ENCODE peak calls at places on chromosomes 6 and 20, in seven cellular contexts. One of them, this sample, is unnamed.

GRCh38 chr6:37713529-37714119 is 15.9 kb upstream of the MDGA1 start:
- DNase-seq in H1: no peak
- DNase-seq in SK-N-SH: peak
- DNase-seq in WTC11: no peak
- DNase-seq in A549: no peak
- DNase-seq in K562: peak
- DNase-seq in HepG2: no peak
- DNase-seq in this sample: peak

GRCh38 chr20:48716086-48716485 is 111.7 kb downstream of the PREX1 start:
- DNase-seq in K562: no peak
- DNase-seq in H1: no peak
- DNase-seq in A549: no peak
- DNase-seq in HepG2: no peak
- DNase-seq in WTC11: no peak
- DNase-seq in SK-N-SH: no peak
- DNase-seq in this sample: no peak

GRCh38 chr6:44731485-44732095 is 344.1 kb downstream of the CDC5L start:
- DNase-seq in K562: no peak
- DNase-seq in WTC11: no peak
- DNase-seq in HepG2: no peak
- DNase-seq in SK-N-SH: no peak
- DNase-seq in A549: no peak
- DNase-seq in H1: no peak
- DNase-seq in this sample: no peak

GRCh38 chr6:29531668-29532067 is 27.9 kb downstream of the UBD start:
- DNase-seq in HepG2: no peak
- DNase-seq in SK-N-SH: no peak
- DNase-seq in A549: no peak
- DNase-seq in H1: peak
- DNase-seq in WTC11: no peak
- DNase-seq in K562: no peak
- DNase-seq in this sample: no peak

GRCh38 chr6:132995432-132995831 is 181.1 kb downstream of the RPS12 start:
- DNase-seq in K562: no peak
- DNase-seq in SK-N-SH: no peak
- DNase-seq in HepG2: no peak
- DNase-seq in A549: no peak
- DNase-seq in H1: no peak
- DNase-seq in WTC11: no peak
- DNase-seq in this sample: peak

GRCh38 chr6:89966913-89967312 is 72.6 kb downstream of the GJA10 start:
- DNase-seq in SK-N-SH: no peak
- DNase-seq in K562: no peak
- DNase-seq in A549: no peak
- DNase-seq in H1: no peak
- DNase-seq in WTC11: no peak
- DNase-seq in HepG2: no peak
- DNase-seq in this sample: no peak

GRCh38 chr6:54515013-54515412 is 206.8 kb downstream of the TINAG start:
- DNase-seq in HepG2: no peak
- DNase-seq in A549: no peak
- DNase-seq in H1: no peak
- DNase-seq in K562: no peak
- DNase-seq in WTC11: no peak
- DNase-seq in SK-N-SH: no peak
- DNase-seq in this sample: peak

GRCh38 chr20:38414769-38415450 is 20.2 kb downstream of the SNHG17 start:
- DNase-seq in SK-N-SH: no peak
- DNase-seq in K562: no peak
- DNase-seq in A549: no peak
- DNase-seq in WTC11: peak
- DNase-seq in H1: no peak
- DNase-seq in HepG2: no peak
- DNase-seq in this sample: no peak

GRCh38 chr6:126773122-126773805 is 345.2 kb upstream of the RSPO3 start:
- DNase-seq in H1: no peak
- DNase-seq in K562: no peak
- DNase-seq in SK-N-SH: no peak
- DNase-seq in HepG2: no peak
- DNase-seq in A549: no peak
- DNase-seq in WTC11: no peak
- DNase-seq in this sample: no peak

GRCh38 chr6:18997375-18997826 is 610.3 kb downstream of the RNF144B start:
- DNase-seq in K562: peak
- DNase-seq in HepG2: peak
- DNase-seq in H1: peak
- DNase-seq in A549: peak
- DNase-seq in WTC11: peak
- DNase-seq in SK-N-SH: peak
- DNase-seq in this sample: peak

DNA sequence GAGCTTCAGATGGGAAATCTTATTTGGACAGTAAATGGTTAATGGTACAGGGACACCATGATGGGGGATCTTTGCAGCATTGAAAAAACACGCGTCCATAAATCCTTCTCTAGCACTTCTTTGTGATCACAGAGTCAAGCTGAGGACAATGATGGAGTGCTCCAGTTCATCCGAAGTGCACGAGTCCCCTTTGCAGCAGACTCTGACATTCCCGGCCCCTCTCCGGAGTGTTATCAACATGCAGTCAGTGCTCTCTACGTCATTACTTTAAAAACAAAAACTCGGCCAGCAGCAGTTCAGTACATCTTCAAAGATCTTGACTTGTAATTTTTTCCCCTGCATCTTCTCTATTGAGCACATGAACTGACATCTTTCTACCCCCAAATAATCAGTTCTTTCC is 185.5 kb upstream of the AKAP12 start:
- DNase-seq in HepG2: no peak
- DNase-seq in SK-N-SH: no peak
- DNase-seq in WTC11: no peak
- DNase-seq in A549: no peak
- DNase-seq in H1: no peak
- DNase-seq in K562: no peak
- DNase-seq in this sample: peak
- TF ChIP-seq USF2 in HepG2: no peak
- TF ChIP-seq USF2 in SK-N-SH: no peak
- TF ChIP-seq USF2 in WTC11: no peak
- TF ChIP-seq USF2 in A549: no peak
- TF ChIP-seq USF2 in H1: no peak
- TF ChIP-seq USF2 in K562: no peak
- TF ChIP-seq USF2 in this sample: no peak

DNA sequence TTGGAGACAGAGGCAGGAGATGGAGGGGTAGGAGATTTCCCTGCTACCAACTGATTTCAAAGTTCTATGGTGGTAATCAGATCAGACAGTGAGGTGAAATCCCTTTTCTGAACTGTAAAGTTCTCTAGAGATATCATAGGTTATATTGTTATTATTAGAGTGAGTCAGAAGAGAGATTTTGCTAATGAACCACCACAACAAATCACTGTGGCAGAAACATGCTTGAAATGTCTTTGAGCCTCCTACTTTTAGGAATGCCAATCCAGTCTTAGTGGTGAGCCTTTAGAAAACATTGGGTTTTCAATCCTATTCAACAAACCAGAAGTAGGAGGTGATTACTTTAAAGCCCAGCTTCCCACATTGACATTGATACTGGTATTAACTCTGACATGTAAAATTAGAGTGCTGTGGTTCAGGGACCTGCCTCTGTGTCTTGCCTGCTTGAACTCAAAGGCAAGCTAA is 136.7 kb upstream of the CNR1 start:
- DNase-seq in K562: no peak
- DNase-seq in H1: no peak
- DNase-seq in WTC11: no peak
- DNase-seq in A549: no peak
- DNase-seq in HepG2: no peak
- DNase-seq in SK-N-SH: no peak
- DNase-seq in this sample: no peak
- TF ChIP-seq USF2 in K562: no peak
- TF ChIP-seq USF2 in H1: no peak
- TF ChIP-seq USF2 in WTC11: no peak
- TF ChIP-seq USF2 in A549: no peak
- TF ChIP-seq USF2 in HepG2: no peak
- TF ChIP-seq USF2 in SK-N-SH: no peak
- TF ChIP-seq USF2 in this sample: no peak

GRCh38 chr6:47200536-47201334 is 109.0 kb downstream of the TNFRSF21 start:
- DNase-seq in A549: no peak
- DNase-seq in HepG2: peak
- DNase-seq in K562: no peak
- DNase-seq in H1: no peak
- DNase-seq in SK-N-SH: no peak
- DNase-seq in WTC11: no peak
- DNase-seq in this sample: no peak

GRCh38 chr6:47203968-47204611 is 105.6 kb downstream of the TNFRSF21 start:
- DNase-seq in K562: no peak
- DNase-seq in A549: no peak
- DNase-seq in WTC11: no peak
- DNase-seq in HepG2: peak
- DNase-seq in SK-N-SH: no peak
- DNase-seq in H1: no peak
- DNase-seq in this sample: no peak

GRCh38 chr6:47202638-47203037 is 107.1 kb downstream of the TNFRSF21 start:
- DNase-seq in K562: no peak
- DNase-seq in WTC11: no peak
- DNase-seq in HepG2: no peak
- DNase-seq in A549: no peak
- DNase-seq in H1: no peak
- DNase-seq in SK-N-SH: no peak
- DNase-seq in this sample: no peak

GRCh38 chr6:47206626-47207025 is 103.1 kb downstream of the TNFRSF21 start:
- DNase-seq in HepG2: no peak
- DNase-seq in K562: no peak
- DNase-seq in H1: no peak
- DNase-seq in WTC11: no peak
- DNase-seq in A549: no peak
- DNase-seq in SK-N-SH: no peak
- DNase-seq in this sample: peak

DNA sequence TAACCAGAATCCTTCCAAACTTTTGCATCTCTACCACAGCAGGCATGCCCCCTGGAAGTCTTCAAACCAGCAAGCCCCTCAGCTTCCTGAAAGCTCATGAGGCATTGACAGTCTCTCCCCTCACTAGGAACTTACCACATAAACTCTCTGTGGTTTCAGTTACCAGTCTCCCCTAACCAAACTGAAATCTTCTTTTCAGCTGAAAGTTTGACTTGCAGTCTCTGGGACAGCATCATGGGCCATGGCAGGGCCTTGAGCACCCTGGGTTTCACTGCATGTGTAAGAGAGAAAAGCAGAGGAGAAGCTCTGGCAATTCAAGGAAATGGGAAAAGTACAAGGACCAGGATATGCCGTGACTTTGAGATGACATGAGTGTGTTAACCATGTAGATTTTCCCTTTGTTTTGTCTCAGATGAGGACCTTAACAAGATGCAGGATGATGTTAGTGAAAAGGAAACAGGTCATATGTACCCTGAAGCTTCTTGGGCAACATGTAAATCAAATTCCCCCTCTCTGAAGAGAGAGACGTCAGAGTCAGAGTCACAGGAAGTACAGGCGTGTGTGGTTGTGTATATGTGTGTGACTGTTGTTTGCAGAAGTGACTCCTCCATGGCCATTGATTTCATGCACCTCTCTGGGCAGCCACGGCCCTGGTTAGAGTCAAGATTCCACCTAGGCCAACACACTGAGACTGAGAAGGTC is 106.3 kb downstream of the TNFRSF21 start:
- DNase-seq in K562: no peak
- DNase-seq in WTC11: no peak
- DNase-seq in H1: no peak
- DNase-seq in A549: no peak
- DNase-seq in HepG2: no peak
- DNase-seq in SK-N-SH: no peak
- DNase-seq in this sample: peak
- TF ChIP-seq USF2 in K562: no peak
- TF ChIP-seq USF2 in WTC11: no peak
- TF ChIP-seq USF2 in H1: no peak
- TF ChIP-seq USF2 in A549: no peak
- TF ChIP-seq USF2 in HepG2: no peak
- TF ChIP-seq USF2 in SK-N-SH: no peak
- TF ChIP-seq USF2 in this sample: no peak

GRCh38 chr6:26197736-26198625 is 110.8 kb downstream of the HFE start:
- DNase-seq in HepG2: peak
- DNase-seq in A549: no peak
- DNase-seq in K562: peak
- DNase-seq in H1: no peak
- DNase-seq in SK-N-SH: no peak
- DNase-seq in WTC11: no peak
- DNase-seq in this sample: peak

GRCh38 chr6:26196846-26197683 is 109.8 kb downstream of the HFE start:
- DNase-seq in H1: peak
- DNase-seq in K562: peak
- DNase-seq in WTC11: peak
- DNase-seq in SK-N-SH: peak
- DNase-seq in A549: no peak
- DNase-seq in HepG2: peak
- DNase-seq in this sample: peak

GRCh38 chr6:26194774-26195375 is 107.6 kb downstream of the HFE start:
- DNase-seq in SK-N-SH: no peak
- DNase-seq in H1: no peak
- DNase-seq in HepG2: no peak
- DNase-seq in A549: no peak
- DNase-seq in K562: no peak
- DNase-seq in WTC11: no peak
- DNase-seq in this sample: peak

GRCh38 chr6:26195376-26195923 is 108.2 kb downstream of the HFE start:
- DNase-seq in HepG2: peak
- DNase-seq in K562: peak
- DNase-seq in A549: no peak
- DNase-seq in SK-N-SH: peak
- DNase-seq in WTC11: no peak
- DNase-seq in H1: peak
- DNase-seq in this sample: peak

DNA sequence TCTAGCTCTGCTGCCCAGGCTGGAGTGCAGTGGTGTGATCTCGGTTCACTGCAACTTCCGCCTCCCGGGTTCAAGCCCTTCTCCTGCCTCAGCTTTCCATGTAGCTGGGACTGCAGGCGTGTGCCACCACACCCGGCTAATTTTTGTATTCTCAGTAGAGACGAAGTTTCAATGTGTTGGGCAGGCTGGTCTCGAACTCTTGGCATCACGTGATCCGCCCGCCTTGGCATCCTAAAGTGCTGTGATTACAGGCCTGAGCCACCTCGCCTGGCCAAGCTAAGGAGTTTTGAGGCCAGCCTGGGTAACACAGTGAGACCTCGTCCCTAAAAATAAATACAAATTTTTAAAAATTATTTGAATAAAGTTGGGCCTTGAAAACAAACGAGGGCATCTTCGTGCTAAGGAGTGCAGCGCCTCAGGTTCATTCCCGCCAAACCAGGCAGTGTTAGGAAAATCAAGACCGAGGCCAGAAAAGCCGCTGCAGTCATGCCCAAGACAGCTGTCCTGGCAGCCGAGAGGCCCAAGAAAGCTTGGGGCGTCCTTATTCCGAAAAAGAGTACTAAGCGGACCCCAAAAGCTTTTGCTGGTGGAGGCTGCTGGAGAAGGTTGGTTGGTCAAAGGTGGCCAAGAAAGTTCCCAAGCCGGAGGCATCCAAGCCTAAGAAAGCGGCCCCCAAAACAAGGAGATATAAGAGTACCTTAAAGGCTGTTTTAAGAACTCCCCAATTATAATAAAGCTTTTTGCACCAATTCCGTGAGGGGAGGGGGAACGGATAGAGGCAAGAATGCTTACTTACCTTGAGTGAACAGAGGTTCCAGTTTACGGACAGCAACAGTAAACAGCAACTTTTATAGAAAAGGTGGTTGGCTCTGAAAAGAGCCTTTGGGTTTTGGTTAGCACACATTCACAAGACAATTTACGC is 109.0 kb downstream of the HFE start:
- DNase-seq in K562: peak
- DNase-seq in A549: no peak
- DNase-seq in WTC11: no peak
- DNase-seq in SK-N-SH: no peak
- DNase-seq in HepG2: peak
- DNase-seq in H1: no peak
- DNase-seq in this sample: peak
- TF ChIP-seq USF2 in K562: peak
- TF ChIP-seq USF2 in A549: peak
- TF ChIP-seq USF2 in WTC11: no peak
- TF ChIP-seq USF2 in SK-N-SH: no peak
- TF ChIP-seq USF2 in HepG2: peak
- TF ChIP-seq USF2 in H1: peak
- TF ChIP-seq USF2 in this sample: peak